ENCODE peak calls at places on chromosome 5, in nine cellular contexts. S is HTR-8/SVneo; Z is Right ventricle myocardium superior; N is brain microvascular endothelial cell; R is AG20443; D is naive thymus-derived CD4-positive, alpha-beta T cell; G is frontal cortex; L is A673; E is GM06990. F is an unnamed sample.

GRCh38 chr5:158715592-158715991 is 384.1 kb downstream of the EBF1 start:
- DNase-seq in S (no peak), Z (no peak), N (no peak), R (no peak), D (no peak), G (no peak), L (no peak), E (no peak), F (no peak)

GRCh38 chr5:959581-960531 is 48.7 kb upstream of the NKD2 start:
- DNase-seq in S (no peak), Z (no peak), N (no peak), R (no peak), D (no peak), G (no peak), L (no peak), E (no peak), F (no peak)

GRCh38 chr5:136427421-136427820 is 62.1 kb upstream of the TRPC7 start:
- DNase-seq in S (no peak), Z (no peak), N (no peak), R (no peak), D (no peak), G (no peak), L (no peak), E (no peak), F (no peak)

GRCh38 chr5:139861889-139862207 is 66.2 kb downstream of the PSD2 start:
- DNase-seq in S (no peak), Z (no peak), N (no peak), R (no peak), D (no peak), G (no peak), L (no peak), E (no peak), F (no peak)

GRCh38 chr5:10601246-10602030 is 37.6 kb downstream of the ANKRD33B start:
- DNase-seq in S (peak; percentile 94), Z (peak; percentile 94), N (peak; percentile 79), R (peak; percentile 84), D (no peak), G (peak; percentile 63), L (peak; percentile 89), E (peak; percentile 72), F (no peak)

GRCh38 chr5:109959652-109960051 is 269.9 kb downstream of the MAN2A1 start:
- DNase-seq in S (no peak), Z (no peak), N (no peak), R (no peak), D (no peak), G (no peak), L (no peak), E (no peak), F (no peak)

GRCh38 chr5:15566306-15566705 is 66.3 kb downstream of the FBXL7 start:
- DNase-seq in S (no peak), Z (no peak), N (no peak), R (peak; percentile 30), D (no peak), G (no peak), L (no peak), E (no peak), F (no peak)

GRCh38 chr5:39423331-39423751 is 1.4 kb downstream of the DAB2 start:
- DNase-seq in S (no peak), Z (no peak), N (no peak), R (no peak), D (no peak), G (no peak), L (no peak), E (no peak), F (no peak)

GRCh38 chr5:57833489-57833888 is 350.9 kb upstream of the ACTBL2 start:
- DNase-seq in S (no peak), Z (no peak), N (no peak), R (no peak), D (no peak), G (no peak), L (no peak), E (no peak), F (no peak)

GRCh38 chr5:67699560-67699959 is 503.0 kb upstream of the CD180 start:
- DNase-seq in S (no peak), Z (no peak), N (no peak), R (no peak), D (no peak), G (no peak), L (no peak), E (no peak), F (no peak)

GRCh38 chr5:148939676-148940075 is 113.3 kb downstream of the ADRB2 start:
- DNase-seq in S (peak; percentile 10), Z (no peak), N (no peak), R (peak; percentile 35), D (no peak), G (no peak), L (no peak), E (no peak), F (no peak)

GRCh38 chr5:41856644-41857491 is 13.4 kb downstream of the OXCT1 start:
- DNase-seq in S (peak; percentile 76), Z (no peak), N (peak; percentile 66), R (peak; percentile 75), D (peak; percentile 75), G (peak; percentile 46), L (peak; percentile 77), E (peak; percentile 22), F (peak; percentile 44)

GRCh38 chr5:8857051-8857450 is 688.8 kb downstream of the SEMA5A start:
- DNase-seq in S (no peak), Z (no peak), N (no peak), R (peak; percentile 15), D (no peak), G (no peak), L (no peak), E (no peak), F (no peak)

GRCh38 chr5:59893436-59894227 is at the start of gene PDE4D:
- DNase-seq in S (peak; percentile 72), Z (peak; percentile 70), N (peak; percentile 49), R (peak; percentile 90), D (no peak), G (peak; percentile 27), L (peak; percentile 56), E (peak; percentile 9), F (peak; percentile 68)

F was measured in neural crest cell.